ENCODE peak calls at places on chromosomes 11 and 22, in five cellular contexts. W is prostate gland, B is endothelial cell of umbilical vein, H is transverse colon, A is breast epithelium. L is an unnamed sample.

GRCh38 chr11:66882540-66882939 is 25.7 kb downstream of the LRFN4 start:
- DNase-seq in H (no peak), B (no peak), W (peak; percentile 61), A (no peak), L (no peak)

GRCh38 chr22:50053861-50054260 is 4.2 kb downstream of the TTLL8 start:
- DNase-seq in W (no peak), A (no peak), H (no peak), B (no peak), L (no peak)

GRCh38 chr11:94638902-94639373 is 71.8 kb downstream of the PIWIL4 start:
- DNase-seq in A (no peak), H (no peak), B (peak; percentile 5), W (peak; percentile 44), L (no peak)

GRCh38 chr11:125343086-125343731 is 152.9 kb downstream of the FEZ1 start:
- DNase-seq in W (no peak), A (no peak), H (no peak), B (no peak), L (no peak)

GRCh38 chr22:20229916-20230775 is 38.0 kb downstream of the RTN4R start:
- DNase-seq in W (peak; percentile 16), H (no peak), A (no peak), B (no peak), L (no peak)

GRCh38 chr22:23263651-23264555 is 83.6 kb downstream of the BCR start:
- DNase-seq in W (no peak), A (no peak), B (no peak), H (peak; percentile 22), L (no peak)

GRCh38 chr11:31958086-31958735 is 132.7 kb upstream of the RCN1 start:
- DNase-seq in A (no peak), W (no peak), B (peak; percentile 44), H (peak; percentile 45), L (peak; percentile 88)

GRCh38 chr11:67082071-67082791 is 25.6 kb downstream of the RHOD start:
- DNase-seq in H (peak; percentile 14), W (no peak), A (no peak), B (peak; percentile 30), L (no peak)

GRCh38 chr11:65426839-65427690 is 4.5 kb downstream of the NEAT1 start:
- DNase-seq in B (peak; percentile 54), W (peak; percentile 76), A (peak; percentile 74), H (peak; percentile 82), L (no peak)

GRCh38 chr11:102530558-102530957 is at the start of gene MMP7:
- DNase-seq in A (no peak), B (peak; percentile 89), W (no peak), H (no peak), L (no peak)

GRCh38 chr11:74320538-74320937 is 9.1 kb upstream of the P4HA3 start:
- DNase-seq in W (no peak), B (peak; percentile 46), H (no peak), A (no peak), L (no peak)

GRCh38 chr11:121467965-121468364 is 15.2 kb upstream of the SORL1-AS1 start:
- DNase-seq in A (no peak), B (no peak), H (no peak), W (peak; percentile 36), L (no peak)

DNA sequence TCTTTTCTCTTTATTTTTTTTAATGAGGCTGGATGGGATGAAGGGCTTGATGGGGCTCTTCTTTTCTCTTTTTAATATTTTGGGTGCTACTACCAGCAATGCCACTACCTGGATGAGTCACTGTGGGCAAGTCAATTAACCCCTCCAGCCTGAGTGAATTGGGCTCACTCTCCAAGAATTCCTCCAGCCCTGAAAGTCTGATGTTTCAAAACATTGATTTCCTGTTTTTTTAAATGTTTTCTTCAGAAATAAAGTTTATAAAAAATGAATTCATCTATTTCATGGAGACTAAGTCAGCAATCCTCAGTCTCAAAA is 812 bp upstream of the OR5A2 start:
- DNase-seq in W (no peak), B (no peak), H (no peak), A (no peak), L (no peak)
- H3K4me3 ChIP-seq in W (no peak overlapping the region), B (no peak overlapping the region), H (no peak overlapping the region), A (no peak overlapping the region), L (no peak overlapping the region)

DNA sequence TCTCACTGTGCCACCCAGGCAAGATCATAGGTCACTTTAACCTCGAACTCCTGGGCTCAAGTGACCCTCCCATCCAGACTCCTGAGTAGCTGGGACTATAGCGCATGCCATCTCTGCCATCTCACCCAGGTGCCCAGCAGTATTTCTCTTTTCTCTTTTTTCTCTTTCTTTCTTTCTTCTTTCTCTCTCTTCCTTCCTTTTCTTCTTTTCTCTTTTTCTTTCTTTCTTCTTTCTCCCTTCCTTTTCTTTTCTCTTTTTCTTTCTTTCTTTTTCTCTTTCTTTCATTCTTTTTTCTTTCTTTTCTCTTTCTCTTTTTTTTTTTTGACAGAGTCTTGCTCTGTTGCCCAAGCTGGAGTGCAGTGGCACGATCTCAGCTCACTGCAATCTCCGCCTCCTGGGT is 13.5 kb downstream of the RFPL1 start:
- DNase-seq in B (no peak), W (no peak), H (no peak), A (no peak), L (no peak)
- TF ChIP-seq POLR2A in B (no peak), W (no peak), H (no peak), A (no peak), L (no peak)

DNA sequence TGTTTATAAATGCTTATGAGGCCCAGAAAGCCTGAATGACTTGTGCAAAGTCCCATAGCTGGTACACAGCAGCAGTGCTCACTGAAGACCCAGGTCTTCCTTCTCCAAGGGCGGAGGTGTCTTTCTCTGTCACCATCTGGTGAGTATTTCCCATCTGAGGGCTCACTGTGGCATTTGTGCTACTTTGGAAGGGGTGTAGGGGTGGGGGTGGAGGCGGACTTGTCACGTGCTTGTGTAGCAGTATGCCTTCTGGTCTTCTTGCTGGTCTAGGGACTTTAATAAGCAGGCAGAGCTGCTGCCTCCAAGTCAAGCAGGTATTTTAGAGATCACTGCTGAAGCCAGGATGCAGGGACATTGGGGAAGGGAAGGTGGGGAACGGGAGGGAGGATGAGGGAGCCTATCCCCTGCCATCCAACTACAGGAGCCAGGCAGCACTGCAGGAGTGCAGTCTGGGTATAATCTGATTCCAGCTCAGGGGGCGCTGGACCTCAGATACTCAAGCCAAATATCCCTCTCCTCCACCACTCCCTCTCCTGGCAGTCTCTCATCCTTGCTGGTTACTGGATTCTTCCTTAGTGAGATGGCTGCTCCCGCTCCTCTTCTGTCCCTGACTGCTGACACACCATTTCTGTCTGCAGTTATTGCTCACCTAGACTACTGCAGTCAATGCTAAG is 3.4 kb downstream of the ABCC8 start:
- DNase-seq in W (no peak), A (no peak), H (no peak), B (no peak), L (no peak)
- TF ChIP-seq CTCF in W (no peak), A (no peak), H (no peak), B (peak; percentile 32), L (no peak)

GRCh38 chr11:59983212-59983611 is 19.4 kb downstream of the OOSP4A start:
- DNase-seq in B (no peak), A (no peak), H (no peak), W (no peak), L (no peak)

GRCh38 chr11:59981106-59981770 is 17.4 kb downstream of the OOSP4A start:
- DNase-seq in H (no peak), W (no peak), B (no peak), A (no peak), L (no peak)
- H3K4me3 ChIP-seq in H (no peak overlapping the region), W (no peak overlapping the region), B (no peak overlapping the region), A (no peak overlapping the region), L (no peak overlapping the region)

DNA sequence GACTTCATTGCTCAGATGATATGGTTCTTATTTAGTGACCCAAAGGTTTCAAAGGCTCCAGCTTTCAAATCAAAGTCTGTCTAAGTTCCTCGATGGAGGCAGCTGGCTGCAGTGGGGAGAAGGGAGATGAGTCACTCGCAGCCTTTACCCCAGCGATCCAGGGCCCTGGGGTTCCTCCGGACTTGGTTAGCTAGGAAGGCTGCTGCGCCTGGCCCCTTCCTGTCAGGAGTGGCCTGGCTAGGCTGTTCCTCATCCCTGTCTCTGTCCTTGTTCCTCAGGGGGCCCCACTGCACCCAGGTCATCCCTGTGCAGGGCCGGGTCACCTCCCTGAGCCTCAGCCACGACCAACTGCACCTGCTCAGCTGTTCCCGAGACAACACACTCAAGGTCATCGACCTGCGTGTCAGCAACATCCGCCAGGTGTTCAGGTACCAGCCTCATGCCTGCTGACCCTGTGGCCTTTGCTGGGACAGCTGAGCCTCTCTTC is 13.9 kb downstream of the ATG16L2 start:
- DNase-seq in A (no peak), H (no peak), W (no peak), B (no peak), L (peak; percentile 86)
- TF ChIP-seq POLR2A in A (no peak), H (no peak), W (no peak), B (no peak), L (no peak)

GRCh38 chr22:43408009-43408408 is 3.8 kb upstream of the MPPED1 start:
- DNase-seq in H (no peak), B (no peak), W (no peak), A (no peak), L (no peak)

GRCh38 chr22:43404673-43405385 is 7.0 kb upstream of the MPPED1 start:
- DNase-seq in A (peak; percentile 34), H (no peak), B (no peak), W (peak; percentile 68), L (peak; percentile 48)

GRCh38 chr22:43407591-43407990 is 4.2 kb upstream of the MPPED1 start:
- DNase-seq in W (no peak), B (no peak), A (no peak), H (no peak), L (no peak)

GRCh38 chr22:43409046-43409445 is 2.8 kb upstream of the MPPED1 start:
- DNase-seq in A (no peak), W (no peak), H (no peak), B (no peak), L (no peak)

GRCh38 chr22:43406186-43406790 is 5.5 kb upstream of the MPPED1 start:
- DNase-seq in H (no peak), A (no peak), W (no peak), B (no peak), L (no peak)
- TF ChIP-seq CTCF in H (no peak), A (no peak), W (no peak), B (no peak), L (no peak)

L was measured in lower leg skin.